ENCODE peak calls at places on chromosomes 4 and X, in nine cellular contexts. R, Z, B, I, Y, X, K, W and J are unnamed samples.

GRCh38 chr4:83112239-83112638 is 2.3 kb downstream of the PLAC8 start:
- DNase-seq in K (no peak), W (no peak), R (no peak), Z (no peak), Y (no peak), B (peak; percentile 33), I (no peak), X (no peak), J (no peak)

GRCh38 chr4:81919238-81919637 is 447.5 kb upstream of the RASGEF1B start:
- DNase-seq in K (no peak), X (no peak), R (no peak), Z (no peak), Y (no peak), W (no peak), B (no peak), I (no peak), J (no peak)

GRCh38 chrX:109774706-109775105 is 41.6 kb upstream of the ACSL4 start:
- DNase-seq in B (no peak), K (no peak), W (peak; percentile 23), Z (no peak), X (no peak), Y (no peak), R (no peak), I (no peak), J (no peak)

GRCh38 chr4:133483600-133484246 is 334.6 kb downstream of the PCDH10 start:
- DNase-seq in W (no peak), Z (no peak), B (no peak), R (no peak), X (peak; percentile 2), I (no peak), K (no peak), Y (no peak), J (no peak)

GRCh38 chr4:75844151-75844662 is 58.0 kb downstream of the PPEF2 start:
- DNase-seq in Z (no peak), Y (no peak), W (peak; percentile 86), I (no peak), X (no peak), B (no peak), R (no peak), K (no peak), J (no peak)

GRCh38 chr4:128228778-128229457 is 58.7 kb downstream of the PGRMC2 start:
- DNase-seq in B (no peak), Z (no peak), W (peak; percentile 33), R (no peak), I (no peak), Y (no peak), K (no peak), X (no peak), J (no peak)

GRCh38 chr4:67699603-67700002 is 1.4 kb downstream of the UBA6 start:
- DNase-seq in X (no peak), Y (no peak), W (no peak), Z (no peak), B (no peak), R (no peak), K (no peak), I (no peak), J (no peak)

GRCh38 chr4:30720021-30720655 is at the start of gene PCDH7:
- DNase-seq in B (no peak), R (peak; percentile 32), K (no peak), W (no peak), Y (no peak), I (peak; percentile 36), Z (no peak), X (no peak), J (no peak)

GRCh38 chrX:149453030-149453429 is 52.1 kb downstream of the IDS start:
- DNase-seq in W (no peak), R (no peak), X (no peak), K (no peak), B (no peak), I (no peak), Y (no peak), Z (no peak), J (no peak)

GRCh38 chr4:174538876-174539250 is 16.6 kb upstream of the HPGD start:
- DNase-seq in B (no peak), W (no peak), Y (no peak), K (no peak), Z (no peak), R (no peak), I (no peak), X (no peak), J (no peak)

GRCh38 chr4:37951465-37952352 is 8.5 kb upstream of the PTTG2 start:
- DNase-seq in R (no peak), Y (no peak), K (no peak), I (no peak), B (no peak), Z (no peak), X (no peak), W (no peak), J (no peak)

GRCh38 chr4:55468724-55469123 is 73.0 kb downstream of the TMEM165 start:
- DNase-seq in W (no peak), I (no peak), B (no peak), X (no peak), Y (no peak), K (no peak), Z (no peak), R (no peak), J (no peak)

GRCh38 chr4:184885602-184886001 is 59.8 kb upstream of the ACSL1 start:
- DNase-seq in X (no peak), I (no peak), K (no peak), B (no peak), R (no peak), W (no peak), Z (no peak), Y (no peak), J (no peak)

GRCh38 chr4:25970691-25971427 is 56.8 kb downstream of the SMIM20 start:
- DNase-seq in Z (no peak), K (no peak), Y (no peak), R (no peak), B (no peak), I (no peak), W (no peak), X (no peak), J (peak; percentile 35)

GRCh38 chrX:78024349-78025108 is 55.1 kb upstream of the PGAM4 start:
- DNase-seq in I (no peak), R (no peak), Y (no peak), Z (no peak), X (no peak), K (no peak), W (no peak), B (peak; percentile 23), J (no peak)

GRCh38 chr4:10732235-10732975 is 47.8 kb upstream of the CLNK start:
- DNase-seq in Z (no peak), Y (no peak), K (no peak), R (no peak), W (no peak), B (no peak), I (no peak), X (no peak), J (no peak)

GRCh38 chr4:155248002-155248896 is 39.8 kb downstream of the NPY2R start:
- DNase-seq in I (no peak), Z (no peak), X (no peak), W (no peak), B (no peak), K (no peak), Y (no peak), R (no peak), J (no peak)

GRCh38 chr4:101415962-101416361 is 68.6 kb upstream of the PPP3CA start:
- DNase-seq in W (no peak), K (no peak), Z (no peak), B (no peak), I (no peak), R (no peak), X (no peak), Y (no peak), J (no peak)

GRCh38 chrX:5823861-5824260 is 404.8 kb downstream of the NLGN4X start:
- DNase-seq in Y (no peak), W (no peak), X (no peak), I (no peak), R (no peak), Z (no peak), B (no peak), K (no peak), J (no peak)

GRCh38 chrX:3230496-3230895 is 116.0 kb downstream of the MXRA5 start:
- DNase-seq in W (no peak), Z (no peak), X (no peak), K (no peak), B (no peak), R (no peak), Y (no peak), I (no peak), J (no peak)

GRCh38 chrX:40109288-40110008 is 11.7 kb upstream of the BCOR start:
- DNase-seq in K (no peak), R (no peak), X (peak; percentile 56), B (peak; percentile 20), Y (no peak), W (no peak), I (peak; percentile 39), Z (no peak), J (no peak)

GRCh38 chr4:176779421-176779820 is 13.3 kb downstream of the VEGFC start:
- DNase-seq in B (no peak), W (no peak), R (no peak), X (no peak), Z (no peak), K (no peak), I (no peak), Y (no peak), J (no peak)

GRCh38 chrX:120769576-120770341 is 105.9 kb downstream of the CT47B1 start:
- DNase-seq in K (no peak), R (no peak), Y (no peak), B (peak; percentile 23), Z (no peak), W (peak; percentile 62), I (peak; percentile 45), X (no peak), J (no peak)

GRCh38 chr4:185395255-185395955 is at the start of gene LRP2BP:
- DNase-seq in B (no peak), R (no peak), K (no peak), W (peak; percentile 79), Y (no peak), Z (no peak), I (no peak), X (no peak), J (no peak)

GRCh38 chrX:1537031-1537715 is at the start of gene P2RY8:
- DNase-seq in I (no peak), Y (peak; percentile 57), K (peak; percentile 62), W (no peak), B (peak; percentile 87), X (peak; percentile 63), Z (peak; percentile 54), R (no peak), J (peak; percentile 74)